ENCODE peak calls at places on chromosomes 1 and 21, in five cellular contexts. N is GM12864, D is left cardiac atrium, C is AG09319, L is retina. R is an unnamed sample.

GRCh38 chr1:21670956-21671902 is 2.1 kb upstream of the RAP1GAP start:
- DNase-seq in L (peak), N (no peak), C (no peak), D (no peak), R (no peak)

GRCh38 chr1:109482796-109483638 is 688 bp upstream of the ATXN7L2 start:
- DNase-seq in N (no peak), L (peak), C (no peak), D (peak), R (peak)

GRCh38 chr1:119475866-119476439 is 31.1 kb upstream of the HSD3B1 start:
- DNase-seq in D (peak), L (peak), C (no peak), N (peak), R (peak)

GRCh38 chr1:37850352-37850955 is 8.9 kb downstream of the MTF1 start:
- DNase-seq in C (peak), D (no peak), N (no peak), L (no peak), R (no peak)

GRCh38 chr1:5664081-5664480 is 328.1 kb downstream of the NPHP4 start:
- DNase-seq in L (no peak), N (no peak), D (no peak), C (no peak), R (no peak)

GRCh38 chr1:44212355-44213221 is 683 bp upstream of the DMAP1 start:
- DNase-seq in L (no peak), C (no peak), N (no peak), D (no peak), R (no peak)

GRCh38 chr1:42358791-42359190 is 21.8 kb upstream of the RIMKLA start:
- DNase-seq in D (no peak), N (no peak), C (no peak), L (no peak), R (no peak)

GRCh38 chr1:24331961-24332673 is 13.0 kb downstream of the GRHL3 start:
- DNase-seq in N (no peak), L (no peak), C (no peak), D (no peak), R (no peak)

GRCh38 chr1:161091093-161091492 is 1.7 kb upstream of the NECTIN4 start:
- DNase-seq in C (no peak), D (no peak), N (no peak), L (no peak), R (peak)

GRCh38 chr21:33541756-33542639 is at the start of gene GART:
- DNase-seq in N (no peak), L (peak), C (peak), D (peak), R (peak)

R was measured in D341Med.